ENCODE peak calls at places on chromosomes 1 and 21, in ten cellular contexts. O, H, U, X, K, L, I, D, G and S are unnamed samples.
A peak's percentile ranks its signal among the peaks of the same experiment; 100 is the strongest.

GRCh38 chr1:235908742-235909520 is 42.2 kb upstream of the LYST start:
- DNase-seq in I (peak; percentile 53), X (peak; percentile 78), U (no peak), K (no peak), L (peak; percentile 99), D (peak; percentile 85), G (peak; percentile 18), H (no peak), O (no peak), S (no peak)

GRCh38 chr1:247933989-247934388 is 9.3 kb downstream of the OR2AJ1 start:
- DNase-seq in U (no peak), X (no peak), O (no peak), I (no peak), H (no peak), G (no peak), L (no peak), D (no peak), K (no peak), S (no peak)

GRCh38 chr1:171210355-171210754 is 25.3 kb downstream of the FMO2 start:
- DNase-seq in U (no peak), X (peak; percentile 54), K (no peak), G (no peak), I (no peak), D (no peak), L (no peak), H (no peak), O (no peak), S (no peak)

GRCh38 chr1:28986296-28986910 is 72.0 kb downstream of the EPB41 start:
- DNase-seq in K (no peak), D (no peak), I (no peak), G (peak; percentile 28), H (no peak), O (no peak), X (no peak), U (no peak), L (no peak), S (peak; percentile 30)

GRCh38 chr1:230661976-230662375 is 19.7 kb downstream of the COG2 start:
- DNase-seq in O (no peak), H (no peak), X (no peak), L (no peak), K (no peak), U (no peak), D (no peak), G (no peak), I (no peak), S (no peak)

GRCh38 chr1:53899206-53899628 is 5.2 kb downstream of the DIO1 start:
- DNase-seq in D (peak; percentile 86), H (no peak), K (no peak), O (peak; percentile 26), I (peak; percentile 38), X (no peak), L (no peak), G (no peak), U (peak; percentile 74), S (no peak)

GRCh38 chr1:203381151-203381751 is 30.3 kb upstream of the FMOD start:
- DNase-seq in U (no peak), L (no peak), I (no peak), X (no peak), K (no peak), D (no peak), G (no peak), O (no peak), H (no peak), S (peak; percentile 53)

GRCh38 chr1:151837841-151838490 is 1.7 kb downstream of the C2CD4D start:
- DNase-seq in X (no peak), I (no peak), D (no peak), L (no peak), H (no peak), G (no peak), K (peak; percentile 50), O (no peak), U (no peak), S (peak; percentile 84)

GRCh38 chr1:209577346-209577745 is 6.2 kb upstream of the CAMK1G start:
- DNase-seq in O (no peak), K (no peak), H (no peak), D (no peak), G (no peak), X (peak; percentile 38), L (no peak), U (no peak), I (peak; percentile 46), S (no peak)

GRCh38 chr21:45996311-45997204 is 15.0 kb downstream of the COL6A1 start:
- DNase-seq in H (peak; percentile 60), D (no peak), L (no peak), I (peak; percentile 13), O (no peak), U (peak; percentile 23), G (no peak), X (no peak), K (peak; percentile 1), S (no peak)

GRCh38 chr1:79790950-79791349 is 784.4 kb upstream of the ADGRL4 start:
- DNase-seq in D (no peak), H (no peak), O (no peak), K (no peak), L (no peak), I (no peak), G (no peak), U (no peak), X (peak; percentile 24), S (no peak)

GRCh38 chr1:87985071-87985470 is 656.4 kb downstream of the LMO4 start:
- DNase-seq in H (no peak), K (no peak), U (no peak), X (no peak), G (no peak), D (no peak), L (no peak), I (no peak), O (no peak), S (no peak)

GRCh38 chr1:86155807-86156561 is 588 bp downstream of the COL24A1 start:
- DNase-seq in H (peak; percentile 63), D (peak; percentile 21), G (peak; percentile 18), I (no peak), O (peak; percentile 18), L (no peak), X (peak; percentile 33), U (no peak), K (peak; percentile 49), S (peak; percentile 32)

GRCh38 chr1:3244539-3245315 is 175.7 kb downstream of the PRDM16 start:
- DNase-seq in D (peak; percentile 22), X (no peak), G (peak; percentile 34), H (no peak), O (no peak), U (no peak), L (no peak), K (no peak), I (no peak), S (no peak)

GRCh38 chr1:208038303-208038702 is 127.4 kb upstream of the CD34 start:
- DNase-seq in D (no peak), G (no peak), X (no peak), K (no peak), L (no peak), H (no peak), O (no peak), U (no peak), I (no peak), S (no peak)

GRCh38 chr1:208036918-208037567 is 126.1 kb upstream of the CD34 start:
- DNase-seq in K (no peak), O (no peak), L (no peak), D (no peak), X (no peak), I (no peak), H (no peak), G (no peak), U (no peak), S (no peak)

GRCh38 chr1:208034135-208034534 is 123.2 kb upstream of the CD34 start:
- DNase-seq in K (no peak), X (no peak), I (no peak), G (no peak), L (no peak), U (no peak), H (no peak), D (no peak), O (no peak), S (no peak)

GRCh38 chr1:208033236-208033635 is 122.3 kb upstream of the CD34 start:
- DNase-seq in X (no peak), D (no peak), H (no peak), U (no peak), L (no peak), G (no peak), K (no peak), I (no peak), O (no peak), S (no peak)

DNA sequence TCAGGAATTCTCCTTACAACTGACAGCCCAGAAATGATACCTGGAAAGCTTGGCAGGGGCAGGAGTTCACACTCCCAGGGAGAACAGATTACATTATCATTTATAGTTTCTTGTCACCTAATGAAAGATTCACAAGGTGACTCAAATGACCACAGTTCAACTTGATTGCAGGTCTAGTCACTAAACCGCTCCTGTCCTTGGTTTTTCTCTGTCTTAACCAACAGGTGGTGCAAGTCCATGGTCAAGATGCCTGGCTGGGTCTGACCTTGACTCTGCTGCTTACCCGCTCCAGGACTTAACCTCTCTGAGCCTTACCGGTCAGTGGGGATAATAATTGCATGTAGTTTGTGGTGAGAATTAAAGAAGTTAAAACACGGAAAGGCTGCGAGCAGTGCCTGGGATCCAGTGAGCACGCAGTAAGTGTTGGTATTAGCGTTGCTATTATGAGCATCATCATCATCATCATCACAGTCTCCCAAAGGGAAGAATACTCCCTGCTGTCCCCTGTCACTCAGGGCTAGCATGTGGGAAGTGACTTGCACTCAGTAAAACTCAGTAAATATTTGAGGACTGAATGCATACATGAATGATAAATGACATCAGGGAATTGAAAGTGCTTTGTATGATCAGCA is 125.4 kb upstream of the CD34 start:
- DNase-seq in U (no peak), D (no peak), I (no peak), L (peak; percentile 17), K (no peak), O (no peak), H (no peak), G (no peak), X (peak; percentile 31), S (peak; percentile 48)
- TF ChIP-seq CTCF in U (peak; percentile 6), D (no peak), I (no peak), L (peak; percentile 30), K (no peak), O (peak; percentile 5), H (no peak), G (no peak), X (peak; percentile 6), S (peak; percentile 6)

GRCh38 chr1:181189245-181189644 is 100.7 kb downstream of the IER5 start:
- DNase-seq in H (no peak), D (no peak), O (no peak), L (no peak), X (no peak), G (no peak), K (no peak), I (no peak), U (no peak), S (no peak)
- TF ChIP-seq CTCF in H (no peak), D (no peak), O (no peak), L (no peak), X (no peak), G (no peak), K (no peak), I (no peak), U (no peak), S (no peak)

GRCh38 chr1:43367904-43368645 is at the start of gene ELOVL1:
- DNase-seq in G (peak; percentile 89), H (peak; percentile 93), D (peak; percentile 75), L (peak; percentile 88), I (peak; percentile 92), U (peak; percentile 95), K (peak; percentile 95), X (peak; percentile 82), O (peak; percentile 94), S (peak; percentile 99)
- TF ChIP-seq CTCF in G (peak; percentile 42), H (no peak), D (no peak), L (peak; percentile 41), I (no peak), U (no peak), K (no peak), X (peak; percentile 31), O (no peak), S (peak; percentile 16)

GRCh38 chr1:240169188-240169587 is 77.5 kb downstream of the FMN2 start:
- DNase-seq in O (no peak), L (no peak), X (peak; percentile 44), G (peak; percentile 1), H (no peak), D (no peak), I (no peak), U (no peak), K (no peak), S (no peak)
- TF ChIP-seq CTCF in O (peak; percentile 23), L (no peak), X (peak; percentile 18), G (peak; percentile 26), H (no peak), D (peak; percentile 36), I (peak; percentile 20), U (no peak), K (no peak), S (peak; percentile 5)